ENCODE peak calls at places on chromosome 19, in five cellular contexts. V is stimulated activated CD8-positive, alpha-beta memory T cell treated with anti-CD3 and anti-CD28 coated beads, Interleukin-4, amount 100 ng/mL, for 4 hours; Q is stomach; L is uterus; H is activated CD4-positive, alpha-beta T cell treated with anti-CD3 and anti-CD28 coated beads, Interleukin-2, amount 10 ng/mL, durations not matched to agents 24 days and 14 days. E is an unnamed sample.

GRCh38 chr19:56837004-56837403 is 3.5 kb downstream of the PEG3 start:
- DNase-seq in V (no peak), Q (no peak), L (peak), H (no peak), E (no peak)

GRCh38 chr19:7888145-7888825 is at the start of gene LRRC8E:
- DNase-seq in L (no peak), Q (peak), V (no peak), H (peak), E (no peak)

GRCh38 chr19:51342631-51343569 is 961 bp upstream of the VSIG10L start:
- DNase-seq in V (no peak), L (no peak), H (no peak), Q (no peak), E (no peak)

GRCh38 chr19:46656541-46656940 is 4.4 kb downstream of the DACT3 start:
- DNase-seq in L (no peak), V (no peak), Q (no peak), H (no peak), E (no peak)

GRCh38 chr19:4375620-4376228 is 24.6 kb downstream of the SH3GL1 start:
- DNase-seq in L (peak), Q (no peak), V (no peak), H (no peak), E (peak)

GRCh38 chr19:1524972-1525325 is 1.1 kb downstream of the PLK5 start:
- DNase-seq in V (no peak), H (no peak), Q (no peak), L (no peak), E (no peak)

GRCh38 chr19:45601115-45601514 is 897 bp downstream of the GPR4 start:
- DNase-seq in Q (no peak), V (no peak), L (no peak), H (no peak), E (no peak)

GRCh38 chr19:1921825-1922224 is 16.6 kb downstream of the ADAT3 start:
- DNase-seq in L (no peak), Q (no peak), H (no peak), V (no peak), E (no peak)

GRCh38 chr19:12773571-12773970 is 1.8 kb downstream of the HOOK2 start:
- DNase-seq in Q (no peak), V (no peak), L (no peak), H (peak), E (no peak)

GRCh38 chr19:5775668-5776309 is 8.8 kb downstream of the PRR22 start:
- DNase-seq in V (no peak), L (no peak), Q (no peak), H (no peak), E (no peak)

GRCh38 chr19:27966390-27966816 is 1246.5 kb downstream of the UQCRFS1 start:
- DNase-seq in V (no peak), Q (no peak), L (no peak), H (no peak), E (no peak)

GRCh38 chr19:12872255-12872654 is 9.0 kb downstream of the DNASE2 start:
- DNase-seq in Q (no peak), H (no peak), L (no peak), V (no peak), E (no peak)

GRCh38 chr19:8209965-8210659 is 942 bp downstream of the CERS4 start:
- DNase-seq in V (no peak), H (no peak), L (no peak), Q (no peak), E (peak)

GRCh38 chr19:49591731-49592485 is 926 bp downstream of the PRR12 start:
- DNase-seq in H (peak), Q (peak), L (peak), V (no peak), E (peak)

GRCh38 chr19:46428278-46429141 is at the start of gene PNMA8C:
- DNase-seq in V (no peak), L (peak), H (peak), Q (peak), E (peak)

GRCh38 chr19:1941146-1942077 is at the start of gene CSNK1G2:
- DNase-seq in V (no peak), H (no peak), L (peak), Q (no peak), E (no peak)

GRCh38 chr19:2226051-2226839 is 9.9 kb downstream of the PLEKHJ1 start:
- DNase-seq in V (no peak), H (no peak), L (no peak), Q (no peak), E (no peak)

GRCh38 chr19:3163230-3163886 is 15.2 kb upstream of the S1PR4 start:
- DNase-seq in L (peak), H (peak), Q (peak), V (peak), E (peak)

GRCh38 chr19:29665826-29666633 is 769 bp downstream of the PLEKHF1 start:
- DNase-seq in H (peak), V (no peak), L (peak), Q (peak), E (no peak)

GRCh38 chr19:3683405-3683865 is 16.8 kb downstream of the PIP5K1C start:
- DNase-seq in H (no peak), Q (no peak), L (peak), V (no peak), E (no peak)

GRCh38 chr19:54502518-54503048 is at the start of gene LAIR2:
- DNase-seq in V (no peak), L (no peak), Q (no peak), H (peak), E (no peak)

GRCh38 chr19:53659292-53659691 is 27.5 kb downstream of the DPRX start:
- DNase-seq in Q (no peak), H (no peak), L (no peak), V (no peak), E (no peak)

GRCh38 chr19:16386619-16387240 is 62.1 kb downstream of the KLF2 start:
- DNase-seq in Q (peak), H (peak), L (no peak), V (no peak), E (peak)

GRCh38 chr19:16794456-16794855 is 34.7 kb upstream of the SIN3B start:
- DNase-seq in V (no peak), H (no peak), Q (no peak), L (no peak), E (no peak)

GRCh38 chr19:47035127-47035494 is 13.3 kb downstream of the TMEM160 start:
- DNase-seq in Q (no peak), V (no peak), L (no peak), H (peak), E (no peak)

GRCh38 chr19:3837922-3838321 is 30.9 kb downstream of the ZFR2 start:
- DNase-seq in Q (no peak), L (no peak), V (no peak), H (no peak), E (no peak)

GRCh38 chr19:5536337-5536894 is 31.3 kb downstream of the TINCR start:
- DNase-seq in V (no peak), Q (peak), H (no peak), L (no peak), E (peak)

GRCh38 chr19:55647732-55648656 is at the start of gene CCDC106:
- DNase-seq in H (peak), Q (peak), L (peak), V (no peak), E (peak)

GRCh38 chr19:1232652-1233360 is 5.0 kb downstream of the CBARP start:
- DNase-seq in L (peak), V (no peak), H (no peak), Q (peak), E (no peak)

GRCh38 chr19:38700933-38701454 is 43.3 kb downstream of the CAPN12 start:
- DNase-seq in H (no peak), Q (no peak), V (no peak), L (no peak), E (no peak)

E was measured in SHP77.